ENCODE peak calls at places on chromosome 15, in ten cellular contexts. R is SJSA1; S is pancreas; O is tibial artery; N is psoas muscle; E is upper lobe of right lung; I is right lobe of liver; A is left lung; P is AG04450; W is CD4-positive, alpha-beta T cell. L is an unnamed sample.

GRCh38 chr15:70478251-70478990 is 284.9 kb downstream of the UACA start:
- DNase-seq in N (no peak), P (no peak), S (no peak), W (no peak), R (no peak), A (peak; percentile 60), O (no peak), E (no peak), I (no peak), L (peak; percentile 36)

GRCh38 chr15:33328105-33328504 is 17.3 kb downstream of the RYR3 start:
- DNase-seq in N (no peak), P (no peak), S (no peak), I (no peak), W (no peak), A (no peak), O (no peak), R (no peak), E (no peak), L (no peak)

GRCh38 chr15:85019815-85020590 is 38.3 kb downstream of the PDE8A start:
- DNase-seq in P (no peak), A (no peak), E (no peak), O (no peak), S (no peak), W (no peak), I (no peak), R (peak; percentile 47), N (no peak), L (no peak)

GRCh38 chr15:42037650-42038049 is 16.8 kb upstream of the PLA2G4E start:
- DNase-seq in R (no peak), O (no peak), I (peak; percentile 48), A (no peak), N (no peak), P (no peak), E (no peak), S (peak; percentile 70), W (no peak), L (no peak)

GRCh38 chr15:92808611-92809063 is 91.5 kb upstream of the CHD2 start:
- DNase-seq in A (peak; percentile 69), W (no peak), P (no peak), E (peak; percentile 86), N (peak; percentile 63), O (no peak), R (no peak), S (peak; percentile 81), I (peak; percentile 71), L (peak; percentile 51)

GRCh38 chr15:41968738-41969137 is 3.6 kb downstream of the EHD4 start:
- DNase-seq in S (no peak), W (no peak), I (no peak), N (no peak), E (no peak), P (no peak), O (no peak), R (no peak), A (no peak), L (no peak)

GRCh38 chr15:98321916-98322315 is 326.4 kb upstream of the IGF1R start:
- DNase-seq in S (no peak), N (no peak), A (no peak), E (no peak), P (no peak), W (no peak), R (no peak), I (no peak), O (no peak), L (no peak)

GRCh38 chr15:94324117-94324826 is 92.9 kb downstream of the MCTP2 start:
- DNase-seq in P (peak; percentile 48), R (peak; percentile 42), O (no peak), S (no peak), W (peak; percentile 36), N (peak; percentile 21), I (no peak), E (no peak), A (peak; percentile 45), L (no peak)

GRCh38 chr15:65827065-65827464 is 35.0 kb upstream of the DENND4A start:
- DNase-seq in E (no peak), P (no peak), A (no peak), W (no peak), N (no peak), O (no peak), S (no peak), R (no peak), I (no peak), L (no peak)

GRCh38 chr15:43518073-43518761 is 809 bp downstream of the MAP1A start:
- DNase-seq in S (no peak), R (peak; percentile 44), O (no peak), P (no peak), E (peak; percentile 58), N (no peak), I (no peak), A (no peak), W (no peak), L (no peak)

GRCh38 chr15:69931159-69931558 is 166.6 kb downstream of the TLE3 start:
- DNase-seq in P (no peak), I (no peak), E (no peak), W (no peak), A (no peak), N (no peak), O (peak; percentile 20), S (no peak), R (no peak), L (no peak)

GRCh38 chr15:69663982-69664381 is 211.4 kb downstream of the RPLP1 start:
- DNase-seq in I (no peak), N (no peak), P (no peak), O (no peak), A (no peak), E (no peak), R (no peak), W (no peak), S (no peak), L (no peak)

GRCh38 chr15:101201411-101202174 is 50.3 kb downstream of the CHSY1 start:
- DNase-seq in R (peak; percentile 93), E (peak; percentile 78), P (peak; percentile 93), W (no peak), A (peak; percentile 89), S (peak; percentile 54), N (peak; percentile 89), I (peak; percentile 59), O (peak; percentile 99), L (peak; percentile 87)

GRCh38 chr15:66599536-66600239 is 33.9 kb upstream of the LCTL start:
- DNase-seq in O (no peak), R (no peak), A (no peak), N (no peak), P (no peak), I (no peak), S (no peak), E (no peak), W (no peak), L (no peak)

GRCh38 chr15:77507151-77507847 is 86.6 kb downstream of the HMG20A start:
- DNase-seq in N (peak; percentile 63), P (no peak), R (no peak), E (peak; percentile 76), S (peak; percentile 70), W (no peak), O (peak; percentile 78), A (peak; percentile 48), I (no peak), L (peak; percentile 75)

GRCh38 chr15:82183121-82184031 is 79.2 kb downstream of the EFL1 start:
- DNase-seq in A (no peak), S (no peak), W (no peak), O (no peak), N (no peak), R (no peak), P (peak; percentile 65), E (no peak), I (no peak), L (no peak)

DNA sequence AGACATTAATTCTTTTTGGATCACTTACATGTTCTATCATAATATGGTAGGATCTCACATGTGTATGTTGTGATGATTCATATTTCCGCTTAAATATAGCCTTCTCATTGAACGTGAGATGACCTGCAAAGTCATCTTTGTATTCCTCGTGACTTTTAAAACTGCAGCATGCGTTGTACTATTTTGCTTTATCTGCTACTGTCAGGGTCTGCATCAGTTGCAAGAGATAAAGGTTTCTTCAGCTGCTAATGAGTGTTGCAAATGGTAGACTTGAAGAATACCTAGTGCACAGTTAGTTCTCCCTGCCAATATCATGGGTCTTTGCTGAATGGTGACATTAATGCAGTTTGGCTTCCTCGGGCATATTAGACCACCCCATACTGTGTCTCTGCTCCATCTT is 31.8 kb downstream of the REC114 start:
- DNase-seq in P (no peak), E (no peak), I (no peak), N (no peak), R (no peak), O (no peak), W (no peak), S (no peak), A (no peak), L (no peak)
- H3K27me3 ChIP-seq in P (no peaks in the 10 kb centered on the region), E (peaks cover 8% of the 10 kb centered on the region), I (no peaks in the 10 kb centered on the region), N (peaks cover 12% of the 10 kb centered on the region), R (peaks cover 10% of the 10 kb centered on the region), O (peaks cover 8% of the 10 kb centered on the region), W (peaks cover 7% of the 10 kb centered on the region), S (no peaks in the 10 kb centered on the region), A (peaks cover 17% of the 10 kb centered on the region), L (peaks cover 4% of the 10 kb centered on the region)

GRCh38 chr15:52185151-52185561 is 6.0 kb downstream of the GNB5 start:
- DNase-seq in R (no peak), I (no peak), O (no peak), N (no peak), E (no peak), W (no peak), P (no peak), A (no peak), S (peak; percentile 59), L (no peak)
- H3K27ac ChIP-seq in R (no peak overlapping the region), I (peak overlapping the region; percentile 12), O (no peak overlapping the region), N (no peak overlapping the region), E (no peak overlapping the region), W (no peak overlapping the region), P (no peak overlapping the region), A (no peak overlapping the region), S (peak overlapping the region; percentile 87), L (no peak overlapping the region)

GRCh38 chr15:64716452-64716851 is 58.9 kb downstream of the RBPMS2 start:
- DNase-seq in W (no peak), S (no peak), E (no peak), A (no peak), R (no peak), N (no peak), I (no peak), O (no peak), P (no peak), L (no peak)
- H3K27me3 ChIP-seq in W (no peaks in the 10 kb centered on the region), S (no peaks in the 10 kb centered on the region), E (no peaks in the 10 kb centered on the region), A (no peaks in the 10 kb centered on the region), R (no peaks in the 10 kb centered on the region), N (no peaks in the 10 kb centered on the region), I (no peaks in the 10 kb centered on the region), O (no peaks in the 10 kb centered on the region), P (no peaks in the 10 kb centered on the region), L (no peaks in the 10 kb centered on the region)

DNA sequence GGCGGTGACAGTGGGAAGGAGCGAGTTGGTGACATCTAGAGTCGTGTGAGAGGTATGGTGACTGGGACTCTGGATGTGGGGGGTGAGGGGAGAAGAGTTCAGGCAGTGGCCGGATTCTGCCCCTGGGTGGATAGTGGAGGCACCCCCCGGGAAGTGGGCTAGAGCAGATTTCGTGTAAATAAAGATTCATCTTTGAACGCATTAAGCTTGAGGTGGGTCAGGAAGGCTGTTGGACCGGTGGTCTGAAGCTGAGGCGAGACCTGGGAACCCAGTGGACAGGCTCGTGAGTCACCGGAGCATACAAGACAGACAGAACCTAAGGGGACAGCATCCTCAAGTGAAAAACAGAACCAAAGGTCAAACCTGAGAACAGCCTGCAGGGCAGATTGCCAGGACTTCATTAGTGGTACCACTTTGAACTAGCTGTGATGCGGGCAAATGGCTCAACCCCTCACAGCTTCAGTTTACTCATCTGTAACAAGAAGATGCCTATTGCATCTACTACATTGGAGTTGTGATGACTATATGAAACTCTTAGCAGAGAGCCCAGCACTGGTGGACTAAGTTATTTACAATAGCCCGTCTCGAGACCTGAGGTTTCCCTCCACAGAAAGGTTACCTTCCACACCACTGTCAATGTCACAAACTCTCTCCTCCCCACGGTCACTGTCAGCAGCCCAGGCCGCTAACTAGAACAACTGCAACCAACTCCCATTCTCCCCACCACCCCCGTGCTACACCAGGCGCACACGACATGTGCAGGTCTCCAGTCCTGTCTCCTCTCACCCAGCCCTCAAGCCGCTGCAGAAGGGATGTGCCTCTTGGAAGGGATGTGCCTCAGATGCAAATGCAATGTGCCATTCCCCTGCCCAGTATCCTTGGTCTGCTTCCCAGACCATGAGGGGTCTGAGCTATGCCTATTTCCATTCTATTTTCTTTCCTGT is 901 bp upstream of the CLN6 start:
- DNase-seq in O (peak; percentile 66), R (no peak), W (no peak), E (no peak), S (no peak), P (no peak), I (no peak), N (no peak), A (no peak), L (no peak)
- H3K27ac ChIP-seq in O (peak overlapping the region; percentile 72), R (no peak overlapping the region), W (no peak overlapping the region), E (peak overlapping the region; percentile 83), S (peak overlapping the region; percentile 66), P (peak overlapping the region; percentile 52), I (peak overlapping the region; percentile 65), N (peak overlapping the region; percentile 86), A (peak overlapping the region; percentile 33), L (peak overlapping the region; percentile 88)